ENCODE peak calls at places on chromosome 16, in five cellular contexts. C, J, U, W and Y are unnamed samples.
A peak's percentile ranks its signal among the peaks of the same experiment; 100 is the strongest.

GRCh38 chr16:29029168-29029994 is 44.5 kb downstream of the LAT start:
- DNase-seq in C (no peak), U (no peak), W (peak; percentile 82), J (no peak), Y (peak; percentile 58)

GRCh38 chr16:18582902-18583301 is 21.0 kb upstream of the NOMO2 start:
- DNase-seq in U (no peak), J (no peak), W (no peak), C (no peak), Y (no peak)

GRCh38 chr16:56729736-56730662 is at the start of gene NUP93:
- DNase-seq in C (peak; percentile 93), J (peak; percentile 81), U (peak; percentile 96), W (peak; percentile 91), Y (peak; percentile 98)

GRCh38 chr16:75931043-75931442 is 204.8 kb upstream of the CPHXL start:
- DNase-seq in U (no peak), C (no peak), W (no peak), J (no peak), Y (no peak)

GRCh38 chr16:85428168-85428898 is 184.8 kb upstream of the GSE1 start:
- DNase-seq in C (peak; percentile 49), W (no peak), J (no peak), U (peak; percentile 51), Y (peak; percentile 38)

GRCh38 chr16:16828913-16829398 is 450.0 kb downstream of the NPIPA7 start:
- DNase-seq in C (no peak), U (no peak), J (no peak), W (no peak), Y (no peak)

GRCh38 chr16:81752225-81752875 is 26.7 kb upstream of the PLCG2 start:
- DNase-seq in U (peak; percentile 85), J (no peak), W (peak; percentile 22), C (peak; percentile 56), Y (no peak)

GRCh38 chr16:28549301-28549899 is 4.3 kb upstream of the SGF29 start:
- DNase-seq in J (no peak), W (peak; percentile 47), C (no peak), U (no peak), Y (peak; percentile 78)

GRCh38 chr16:51326131-51326856 is 175.2 kb upstream of the SALL1 start:
- DNase-seq in J (no peak), W (peak; percentile 70), U (no peak), C (no peak), Y (peak; percentile 69)

GRCh38 chr16:48629016-48629415 is 19.0 kb upstream of the N4BP1 start:
- DNase-seq in U (no peak), W (no peak), C (no peak), J (no peak), Y (no peak)

GRCh38 chr16:69432069-69432468 is 7.7 kb downstream of the CYB5B start:
- DNase-seq in J (no peak), C (no peak), W (no peak), U (no peak), Y (no peak)

GRCh38 chr16:4664538-4665418 is 28.6 kb upstream of the NUDT16L1 start:
- DNase-seq in W (no peak), J (no peak), U (peak; percentile 62), C (no peak), Y (no peak)

GRCh38 chr16:11392041-11392581 is 46.9 kb downstream of the RMI2 start:
- DNase-seq in U (peak; percentile 34), W (no peak), J (no peak), C (no peak), Y (no peak)

GRCh38 chr16:9256196-9256595 is 164.8 kb downstream of the HAPSTR1 start:
- DNase-seq in U (no peak), W (no peak), C (peak; percentile 17), J (no peak), Y (no peak)

GRCh38 chr16:54651851-54652770 is 278.6 kb upstream of the IRX5 start:
- DNase-seq in C (no peak), W (no peak), J (no peak), U (no peak), Y (no peak)

GRCh38 chr16:54654429-54654828 is 276.2 kb upstream of the IRX5 start:
- DNase-seq in C (peak; percentile 17), U (peak; percentile 48), W (no peak), J (no peak), Y (no peak)

GRCh38 chr16:54649846-54650245 is 280.8 kb upstream of the IRX5 start:
- DNase-seq in U (no peak), W (no peak), C (no peak), J (no peak), Y (no peak)

GRCh38 chr16:54648575-54648974 is 282.1 kb upstream of the IRX5 start:
- DNase-seq in C (no peak), W (no peak), U (no peak), J (no peak), Y (no peak)

GRCh38 chr16:54651440-54651839 is 279.2 kb upstream of the IRX5 start:
- DNase-seq in W (no peak), J (no peak), U (no peak), C (no peak), Y (no peak)
- H3K4me3 ChIP-seq in W (no peak overlapping the region), J (no peak overlapping the region), U (no peak overlapping the region), C (no peak overlapping the region), Y (no peak overlapping the region)

DNA sequence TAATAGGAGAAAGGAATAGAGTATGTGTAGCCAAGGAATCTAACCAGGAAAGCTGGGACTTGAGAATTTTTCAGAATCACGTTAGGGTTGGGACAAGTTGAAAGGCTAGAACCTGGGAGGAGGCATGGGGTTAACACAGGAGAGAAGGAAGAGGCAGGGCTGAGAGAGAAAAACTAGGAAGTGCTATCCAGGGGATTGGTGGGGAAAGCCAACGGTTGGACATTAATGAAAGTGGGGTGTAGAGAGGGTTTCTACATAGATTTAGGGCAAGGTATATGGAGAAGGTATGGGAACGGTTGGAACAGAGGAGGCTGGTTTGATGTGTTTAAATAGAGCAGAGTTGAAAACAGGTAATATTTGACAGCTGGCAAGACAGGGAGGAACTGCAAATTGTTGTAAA is 2.7 kb downstream of the SRRM2 start:
- DNase-seq in W (no peak), C (no peak), U (no peak), J (no peak), Y (no peak)
- H3K4me3 ChIP-seq in W (peak overlapping the region; percentile 94), C (peak overlapping the region; percentile 94), U (no peak overlapping the region), J (peak overlapping the region; percentile 99), Y (peak overlapping the region; percentile 91)

DNA sequence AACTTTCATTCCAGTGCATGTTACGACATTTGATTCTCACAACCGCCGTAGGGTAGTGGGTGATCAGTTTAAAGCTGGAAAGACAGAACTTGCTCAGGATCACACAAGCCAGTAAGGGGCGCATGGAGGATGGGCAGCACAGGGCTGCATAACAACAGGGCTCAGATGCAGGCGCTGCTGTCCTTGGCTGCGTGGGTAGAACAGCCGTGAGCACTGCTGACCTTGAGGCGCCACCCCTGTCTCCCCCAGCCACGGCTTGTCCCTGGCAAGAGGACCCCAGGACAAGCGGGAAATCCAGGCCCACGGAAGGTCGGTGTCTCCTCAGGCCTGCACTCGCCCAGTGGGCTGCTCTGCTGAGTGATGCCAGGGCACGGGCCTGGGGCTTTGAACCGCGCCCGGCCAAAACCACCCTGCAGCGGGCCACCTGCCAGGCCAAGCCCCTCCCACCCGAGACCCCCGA is 84.7 kb downstream of the LMF1 start:
- DNase-seq in C (no peak), U (peak; percentile 24), J (no peak), W (no peak), Y (no peak)
- H3K4me3 ChIP-seq in C (no peak overlapping the region), U (no peak overlapping the region), J (no peak overlapping the region), W (no peak overlapping the region), Y (no peak overlapping the region)

DNA sequence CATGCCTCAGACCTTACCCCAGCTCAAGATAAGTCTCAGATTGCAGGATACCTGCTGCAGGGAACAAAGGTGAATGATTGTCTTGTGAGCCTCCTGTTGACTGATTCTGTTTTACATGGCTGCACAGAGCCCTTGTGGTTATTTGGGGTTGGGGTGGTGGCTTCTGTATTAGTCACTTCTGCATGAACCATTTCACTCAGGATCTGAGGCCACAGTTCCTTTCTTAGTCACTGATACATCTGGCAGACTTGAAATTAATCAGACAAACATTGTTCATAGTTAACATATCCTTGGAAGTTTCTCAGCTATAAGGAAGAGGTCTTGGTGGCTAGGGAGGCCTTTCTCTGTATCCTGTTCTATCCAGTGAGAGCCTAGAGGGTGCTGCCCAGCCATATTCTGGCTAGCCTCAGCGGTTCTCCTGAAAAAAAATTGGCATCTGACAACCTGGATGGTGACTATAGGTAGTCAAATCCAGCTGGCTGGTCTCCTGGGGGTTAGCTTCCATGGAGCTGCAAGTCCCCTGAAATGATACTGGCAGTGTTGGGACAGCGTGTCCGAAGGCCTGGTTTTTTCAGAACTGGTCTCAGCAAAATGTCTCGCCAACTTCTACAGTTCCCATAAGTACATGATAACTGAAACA is 8.4 kb upstream of the PLK1 start:
- DNase-seq in C (no peak), J (no peak), U (no peak), W (peak; percentile 86), Y (peak; percentile 44)
- H3K4me3 ChIP-seq in C (no peak overlapping the region), J (no peak overlapping the region), U (no peak overlapping the region), W (no peak overlapping the region), Y (no peak overlapping the region)

DNA sequence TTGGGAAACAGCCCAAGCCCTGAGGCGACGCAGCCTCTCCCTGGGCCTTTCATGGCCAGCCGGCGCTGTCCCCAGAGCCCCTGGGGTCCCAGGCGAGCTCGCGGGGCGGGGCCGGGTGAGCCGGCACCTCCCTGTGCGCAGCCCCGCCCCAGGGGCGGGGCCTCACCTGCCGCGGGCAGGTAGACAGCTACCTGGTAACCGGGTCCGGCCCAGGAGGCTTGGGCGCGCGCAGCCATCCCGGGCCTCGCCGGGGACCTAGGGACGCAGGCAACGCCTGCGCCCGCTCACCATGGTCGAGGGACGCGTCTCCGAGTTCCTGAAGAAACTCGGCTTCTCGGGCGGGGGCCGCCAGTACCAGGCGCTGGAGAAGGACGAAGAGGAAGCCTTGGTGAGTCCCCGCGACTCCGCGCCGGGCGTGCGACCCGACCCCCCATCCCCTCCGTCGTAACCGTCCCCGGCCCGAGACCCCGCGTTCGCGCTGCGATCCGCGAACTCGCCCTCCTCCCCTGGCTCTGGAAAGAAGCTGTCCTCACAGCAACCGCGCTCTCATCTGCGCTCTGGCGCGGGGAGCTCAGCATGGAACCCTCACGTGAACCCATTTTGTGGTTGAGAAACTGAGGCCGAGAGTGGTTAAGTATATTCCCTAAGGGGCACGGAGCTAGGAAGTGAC is at the start of gene ATP2C2:
- DNase-seq in U (no peak), W (no peak), J (no peak), C (no peak), Y (no peak)
- H3K4me3 ChIP-seq in U (no peak within 1 kb of the TSS), W (no peak within 1 kb of the TSS), J (no peak within 1 kb of the TSS), C (no peak within 1 kb of the TSS), Y (no peak within 1 kb of the TSS)